ENCODE peak calls at places on chromosome 7, in five cellular contexts. R is upper lobe of left lung, D is HCT116, Y is GM23338, I is Panc1. X is an unnamed sample.
A peak's percentile ranks its signal among the peaks of the same experiment; 100 is the strongest.

GRCh38 chr7:149199234-149199990 is 4.1 kb downstream of the ZNF282 start:
- DNase-seq in R (no peak), Y (no peak), I (no peak), D (no peak), X (no peak)

GRCh38 chr7:151019130-151019447 is 5.2 kb downstream of the ATG9B start:
- DNase-seq in I (no peak), D (no peak), R (no peak), Y (no peak), X (no peak)

GRCh38 chr7:2040893-2041270 is 191.9 kb downstream of the MAD1L1 start:
- DNase-seq in D (no peak), R (no peak), I (no peak), Y (no peak), X (peak; percentile 16)

GRCh38 chr7:136911362-136911761 is 42.9 kb downstream of the CHRM2 start:
- DNase-seq in R (no peak), D (no peak), I (peak; percentile 22), Y (peak; percentile 25), X (no peak)

GRCh38 chr7:17183630-17184328 is 114.7 kb upstream of the AHR start:
- DNase-seq in R (no peak), D (no peak), I (no peak), Y (no peak), X (no peak)

GRCh38 chr7:152673902-152674301 is 2.0 kb downstream of the XRCC2 start:
- DNase-seq in R (peak; percentile 50), Y (peak; percentile 16), D (no peak), I (no peak), X (no peak)

GRCh38 chr7:18693401-18693800 is 197.9 kb downstream of the HDAC9 start:
- DNase-seq in D (peak; percentile 16), Y (peak; percentile 68), R (peak; percentile 33), I (peak; percentile 22), X (no peak)

GRCh38 chr7:43679210-43680068 is 49.9 kb downstream of the COA1 start:
- DNase-seq in I (no peak), D (no peak), Y (no peak), R (no peak), X (no peak)

GRCh38 chr7:123557016-123557630 is 495 bp downstream of the NDUFA5 start:
- DNase-seq in I (no peak), R (no peak), Y (peak; percentile 35), D (no peak), X (no peak)

GRCh38 chr7:39703143-39703542 is 79.8 kb downstream of the RALA start:
- DNase-seq in Y (peak; percentile 39), R (no peak), D (no peak), I (no peak), X (no peak)

GRCh38 chr7:138773817-138774216 is 24.0 kb upstream of the TMEM213 start:
- DNase-seq in R (no peak), I (no peak), Y (peak; percentile 84), D (no peak), X (no peak)

GRCh38 chr7:123327661-123328060 is 127.9 kb upstream of the SLC13A1 start:
- DNase-seq in D (no peak), R (no peak), I (no peak), Y (no peak), X (no peak)

DNA sequence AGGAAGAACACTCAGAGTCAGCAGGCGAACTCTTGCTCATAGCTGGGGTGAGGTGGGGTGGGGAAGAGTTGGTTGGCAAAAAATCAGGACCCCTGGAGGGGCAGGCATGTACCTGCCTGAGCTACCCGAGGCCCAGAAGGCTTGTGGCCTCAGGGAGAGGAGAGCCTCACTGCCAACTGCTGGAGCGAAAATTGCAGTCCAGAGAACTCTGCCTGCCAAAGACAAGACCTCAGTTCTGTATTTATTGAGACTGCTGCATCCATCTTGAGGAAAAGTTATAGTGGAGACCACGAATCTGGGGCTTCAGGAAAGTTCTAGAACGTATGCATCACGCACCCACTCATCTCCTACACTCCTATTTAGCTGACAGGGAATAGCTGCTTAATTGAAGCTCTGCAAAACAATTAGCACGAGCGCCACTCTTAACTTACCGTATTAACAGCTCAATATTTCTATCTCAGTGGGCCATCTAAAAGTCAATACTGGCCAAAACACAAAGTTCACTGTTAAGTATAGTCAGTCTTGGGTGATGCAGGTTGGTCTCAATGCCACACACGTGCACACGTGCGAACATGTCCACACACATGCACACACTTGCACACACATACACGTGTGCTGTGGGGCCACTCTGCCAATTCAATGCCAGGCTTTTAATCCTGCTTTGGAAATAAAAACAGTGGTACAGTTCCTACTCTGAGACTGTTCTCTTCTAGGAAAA is 105.3 kb downstream of the GRB10 start:
- DNase-seq in I (no peak), D (no peak), Y (no peak), R (no peak), X (no peak)
- H3K4me1 ChIP-seq in I (no peaks in the 10 kb centered on the region), D (no peaks in the 10 kb centered on the region), Y (peaks cover 30% of the 10 kb centered on the region), R (peaks cover 33% of the 10 kb centered on the region), X (peaks cover 29% of the 10 kb centered on the region)

GRCh38 chr7:155980841-155981240 is 168.6 kb upstream of the SHH start:
- DNase-seq in I (no peak), R (peak; percentile 14), D (no peak), Y (no peak), X (peak; percentile 37)
- TF ChIP-seq POLR2AphosphoS5 in I (no peak), R (no peak), D (no peak), Y (no peak), X (no peak)

GRCh38 chr7:155533827-155534690 is 12.3 kb downstream of the CNPY1 start:
- DNase-seq in Y (peak; percentile 89), R (no peak), D (no peak), I (no peak), X (no peak)
- H3K4me3 ChIP-seq in Y (peak overlapping the region; percentile 60), R (no peak overlapping the region), D (no peak overlapping the region), I (no peak overlapping the region), X (peak overlapping the region; percentile 27)

DNA sequence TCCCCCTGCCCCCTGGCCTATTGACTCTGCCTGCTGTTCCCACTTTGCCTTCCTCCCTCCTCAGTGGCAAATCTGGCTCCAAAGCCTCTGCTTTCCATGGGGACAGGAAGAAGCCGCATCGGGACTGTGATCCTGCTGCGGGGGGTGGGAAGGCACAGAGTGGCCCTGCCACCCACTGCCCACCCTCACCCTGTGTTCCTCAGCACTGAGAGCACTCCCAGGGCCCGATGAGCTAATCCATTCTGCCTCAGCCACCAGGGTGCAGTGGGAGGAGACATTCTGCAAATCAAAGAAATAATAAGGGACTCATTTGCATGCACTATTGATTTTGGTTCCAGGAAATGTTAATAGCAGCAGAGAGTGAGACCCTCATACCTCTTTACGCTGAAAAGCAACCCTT is 572.9 kb downstream of the INHBA start:
- DNase-seq in D (no peak), I (no peak), R (no peak), Y (no peak), X (no peak)
- H3K4me1 ChIP-seq in D (peaks cover 10% of the 10 kb centered on the region), I (no peaks in the 10 kb centered on the region), R (no peaks in the 10 kb centered on the region), Y (peaks cover 5% of the 10 kb centered on the region), X (peaks cover 10% of the 10 kb centered on the region)

GRCh38 chr7:98598846-98599615 is 18.1 kb upstream of the NPTX2 start:
- DNase-seq in Y (no peak), D (no peak), I (no peak), R (no peak), X (no peak)

GRCh38 chr7:98594787-98595186 is 22.3 kb upstream of the NPTX2 start:
- DNase-seq in D (no peak), Y (no peak), I (no peak), R (no peak), X (no peak)

GRCh38 chr7:98594348-98594747 is 22.7 kb upstream of the NPTX2 start:
- DNase-seq in D (no peak), Y (no peak), I (no peak), R (no peak), X (no peak)

GRCh38 chr7:98603010-98603777 is 13.9 kb upstream of the NPTX2 start:
- DNase-seq in D (no peak), Y (no peak), I (no peak), R (no peak), X (no peak)

GRCh38 chr7:98599886-98600285 is 17.2 kb upstream of the NPTX2 start:
- DNase-seq in Y (no peak), D (no peak), R (no peak), I (no peak), X (no peak)
- TF ChIP-seq POLR2AphosphoS5 in Y (no peak), D (no peak), R (no peak), I (no peak), X (no peak)

DNA sequence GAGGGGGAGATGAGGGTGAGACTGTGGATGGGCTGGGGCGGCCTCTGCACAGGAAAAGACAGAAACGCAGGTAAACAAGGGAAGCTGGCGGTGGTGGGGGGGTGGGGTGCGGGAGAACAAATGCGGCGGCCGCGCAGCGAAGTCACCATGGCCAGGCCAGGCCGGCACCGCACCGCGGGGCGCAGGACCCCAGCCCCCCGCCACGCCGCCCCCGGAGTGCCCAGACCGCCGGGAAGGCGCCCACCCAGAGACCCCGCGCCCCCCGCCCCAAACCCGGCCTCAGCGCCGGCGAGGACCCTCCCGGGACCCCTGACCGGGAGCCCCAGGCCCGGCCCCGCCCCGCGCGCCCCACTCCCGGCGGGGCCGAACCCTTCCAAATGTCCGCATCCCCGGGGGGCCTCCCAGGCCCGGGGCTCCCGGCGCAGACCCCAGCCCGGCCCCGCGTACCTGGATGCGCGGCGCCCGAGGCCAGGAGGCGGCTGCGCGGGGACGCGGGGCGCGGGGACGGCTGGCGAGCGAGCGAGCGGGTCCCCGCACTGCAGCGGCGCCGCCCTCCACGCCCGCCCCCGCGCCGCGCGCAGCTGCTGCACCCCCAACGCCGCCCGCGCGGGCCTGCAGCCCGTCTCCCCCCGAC is 14.4 kb upstream of the DNAAF5 start:
- DNase-seq in D (no peak), Y (peak; percentile 45), R (no peak), I (no peak), X (no peak)
- H3K4me3 ChIP-seq in D (no peak overlapping the region), Y (peak overlapping the region; percentile 57), R (peak overlapping the region; percentile 65), I (peak overlapping the region; percentile 26), X (peak overlapping the region; percentile 61)

DNA sequence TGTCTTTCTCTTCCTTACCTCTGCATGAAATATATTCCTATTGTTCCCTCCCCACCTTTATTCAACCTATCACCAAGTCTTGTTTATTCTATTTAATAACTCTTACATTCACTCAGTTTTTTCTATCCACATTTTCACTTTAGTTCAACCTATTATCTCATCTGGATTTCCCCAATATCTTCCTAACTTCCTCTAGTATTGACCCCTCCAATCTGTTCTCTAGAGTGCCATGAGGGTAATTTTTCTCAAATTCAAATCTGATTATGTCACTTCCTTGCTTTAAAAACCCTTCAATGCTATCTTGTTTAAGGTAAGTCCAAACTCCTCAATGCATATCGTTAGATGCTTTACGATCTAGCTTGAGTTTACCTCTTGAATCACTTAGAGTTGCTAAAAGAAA is 86.5 kb downstream of the SDHAF3 start:
- DNase-seq in D (no peak), R (no peak), I (no peak), Y (no peak), X (no peak)
- H3K4me1 ChIP-seq in D (no peaks in the 10 kb centered on the region), R (no peaks in the 10 kb centered on the region), I (no peaks in the 10 kb centered on the region), Y (no peaks in the 10 kb centered on the region), X (no peaks in the 10 kb centered on the region)